ENCODE peak calls at places on chromosomes 2 and 18, in seven cellular contexts. One of them, this sample, is unnamed.

GRCh38 chr2:1618974-1619373 is 125.3 kb downstream of the PXDN start:
- DNase-seq in activated gamma-delta T cell: no peak
- DNase-seq in DMS79: no peak
- DNase-seq in GM23248: no peak
- DNase-seq in GM13976: no peak
- DNase-seq in NCI-H345: no peak
- DNase-seq in lower lobe of right lung: no peak
- DNase-seq in this sample: no peak

GRCh38 chr2:119756837-119757236 is 2.9 kb upstream of the PTPN4 start:
- DNase-seq in activated gamma-delta T cell: no peak
- DNase-seq in DMS79: no peak
- DNase-seq in GM23248: peak; percentile 96
- DNase-seq in GM13976: no peak
- DNase-seq in NCI-H345: no peak
- DNase-seq in lower lobe of right lung: no peak
- DNase-seq in this sample: no peak

GRCh38 chr2:200364142-200364541 is 57.6 kb downstream of the SPATS2L start:
- DNase-seq in activated gamma-delta T cell: no peak
- DNase-seq in DMS79: no peak
- DNase-seq in GM23248: no peak
- DNase-seq in GM13976: no peak
- DNase-seq in NCI-H345: no peak
- DNase-seq in lower lobe of right lung: no peak
- DNase-seq in this sample: no peak

GRCh38 chr2:234957533-234958135 is 5.8 kb downstream of the SH3BP4 start:
- DNase-seq in activated gamma-delta T cell: no peak
- DNase-seq in DMS79: no peak
- DNase-seq in GM23248: peak; percentile 92
- DNase-seq in GM13976: no peak
- DNase-seq in NCI-H345: no peak
- DNase-seq in lower lobe of right lung: peak; percentile 12
- DNase-seq in this sample: no peak

GRCh38 chr18:63907649-63908048 is at the start of gene SERPINB10:
- DNase-seq in activated gamma-delta T cell: no peak
- DNase-seq in DMS79: no peak
- DNase-seq in GM23248: peak; percentile 37
- DNase-seq in GM13976: peak; percentile 26
- DNase-seq in NCI-H345: no peak
- DNase-seq in lower lobe of right lung: no peak
- DNase-seq in this sample: no peak

GRCh38 chr2:144510206-144510991 is 9.5 kb downstream of the ZEB2 start:
- DNase-seq in activated gamma-delta T cell: no peak
- DNase-seq in DMS79: no peak
- DNase-seq in GM23248: peak; percentile 80
- DNase-seq in GM13976: peak; percentile 60
- DNase-seq in NCI-H345: peak; percentile 72
- DNase-seq in lower lobe of right lung: no peak
- DNase-seq in this sample: no peak

GRCh38 chr2:66509326-66509811 is 74.4 kb downstream of the MEIS1 start:
- DNase-seq in activated gamma-delta T cell: no peak
- DNase-seq in DMS79: no peak
- DNase-seq in GM23248: peak; percentile 40
- DNase-seq in GM13976: no peak
- DNase-seq in NCI-H345: no peak
- DNase-seq in lower lobe of right lung: no peak
- DNase-seq in this sample: no peak

GRCh38 chr2:56191617-56192016 is 7.8 kb downstream of the CCDC85A start:
- DNase-seq in activated gamma-delta T cell: no peak
- DNase-seq in DMS79: no peak
- DNase-seq in GM23248: peak; percentile 64
- DNase-seq in GM13976: no peak
- DNase-seq in NCI-H345: peak; percentile 50
- DNase-seq in lower lobe of right lung: no peak
- DNase-seq in this sample: no peak

GRCh38 chr2:150485871-150486538 is 1.5 kb downstream of the RND3 start:
- DNase-seq in activated gamma-delta T cell: peak; percentile 12
- DNase-seq in DMS79: peak; percentile 28
- DNase-seq in GM23248: peak; percentile 92
- DNase-seq in GM13976: peak; percentile 34
- DNase-seq in NCI-H345: peak; percentile 87
- DNase-seq in lower lobe of right lung: peak; percentile 77
- DNase-seq in this sample: no peak

GRCh38 chr18:29821544-29821943 is 1221.0 kb downstream of the DSC3 start:
- DNase-seq in activated gamma-delta T cell: no peak
- DNase-seq in DMS79: no peak
- DNase-seq in GM23248: no peak
- DNase-seq in GM13976: no peak
- DNase-seq in NCI-H345: no peak
- DNase-seq in lower lobe of right lung: no peak
- DNase-seq in this sample: no peak

GRCh38 chr18:63924551-63924950 is 16.8 kb downstream of the SERPINB10 start:
- DNase-seq in activated gamma-delta T cell: no peak
- DNase-seq in DMS79: no peak
- DNase-seq in GM23248: peak; percentile 67
- DNase-seq in GM13976: no peak
- DNase-seq in NCI-H345: no peak
- DNase-seq in lower lobe of right lung: no peak
- DNase-seq in this sample: no peak

GRCh38 chr2:232142049-232142448 is 180.5 kb downstream of the DIS3L2 start:
- DNase-seq in activated gamma-delta T cell: no peak
- DNase-seq in DMS79: peak; percentile 10
- DNase-seq in GM23248: peak; percentile 37
- DNase-seq in GM13976: no peak
- DNase-seq in NCI-H345: peak; percentile 44
- DNase-seq in lower lobe of right lung: no peak
- DNase-seq in this sample: no peak

GRCh38 chr2:240436626-240437180 is 1.2 kb downstream of the GPC1 start:
- DNase-seq in activated gamma-delta T cell: no peak
- DNase-seq in DMS79: no peak
- DNase-seq in GM23248: peak; percentile 62
- DNase-seq in GM13976: no peak
- DNase-seq in NCI-H345: no peak
- DNase-seq in lower lobe of right lung: peak; percentile 51
- DNase-seq in this sample: no peak

GRCh38 chr2:68766378-68766845 is 31.8 kb downstream of the ARHGAP25 start:
- DNase-seq in activated gamma-delta T cell: no peak
- DNase-seq in DMS79: peak; percentile 41
- DNase-seq in GM23248: no peak
- DNase-seq in GM13976: no peak
- DNase-seq in NCI-H345: no peak
- DNase-seq in lower lobe of right lung: peak; percentile 81
- DNase-seq in this sample: peak; percentile 63

GRCh38 chr2:216553841-216554240 is 55.2 kb downstream of the RPL37A start:
- DNase-seq in activated gamma-delta T cell: no peak
- DNase-seq in DMS79: no peak
- DNase-seq in GM23248: no peak
- DNase-seq in GM13976: no peak
- DNase-seq in NCI-H345: no peak
- DNase-seq in lower lobe of right lung: no peak
- DNase-seq in this sample: no peak

GRCh38 chr18:78171954-78172353 is 807.7 kb upstream of the SALL3 start:
- DNase-seq in activated gamma-delta T cell: no peak
- DNase-seq in DMS79: no peak
- DNase-seq in GM23248: no peak
- DNase-seq in GM13976: no peak
- DNase-seq in NCI-H345: no peak
- DNase-seq in lower lobe of right lung: no peak
- DNase-seq in this sample: no peak

GRCh38 chr2:109538551-109538950 is 75.2 kb downstream of the SEPTIN10 start:
- DNase-seq in activated gamma-delta T cell: no peak
- DNase-seq in DMS79: no peak
- DNase-seq in GM23248: no peak
- DNase-seq in GM13976: no peak
- DNase-seq in NCI-H345: no peak
- DNase-seq in lower lobe of right lung: no peak
- DNase-seq in this sample: no peak

GRCh38 chr2:145283131-145283530 is 763.2 kb upstream of the ZEB2 start:
- DNase-seq in activated gamma-delta T cell: no peak
- DNase-seq in DMS79: no peak
- DNase-seq in GM23248: no peak
- DNase-seq in GM13976: no peak
- DNase-seq in NCI-H345: no peak
- DNase-seq in lower lobe of right lung: no peak
- DNase-seq in this sample: no peak

GRCh38 chr2:229084467-229084866 is 186.6 kb downstream of the PID1 start:
- DNase-seq in activated gamma-delta T cell: no peak
- DNase-seq in DMS79: no peak
- DNase-seq in GM23248: peak; percentile 42
- DNase-seq in GM13976: no peak
- DNase-seq in NCI-H345: no peak
- DNase-seq in lower lobe of right lung: no peak
- DNase-seq in this sample: no peak

GRCh38 chr2:237877576-237878307 is 18.3 kb downstream of the RAMP1 start:
- DNase-seq in activated gamma-delta T cell: no peak
- DNase-seq in DMS79: no peak
- DNase-seq in GM23248: no peak
- DNase-seq in GM13976: no peak
- DNase-seq in NCI-H345: no peak
- DNase-seq in lower lobe of right lung: peak; percentile 29
- DNase-seq in this sample: no peak

GRCh38 chr2:148244593-148245292 is 223.9 kb downstream of the MBD5 start:
- DNase-seq in activated gamma-delta T cell: no peak
- DNase-seq in DMS79: no peak
- DNase-seq in GM23248: peak; percentile 87
- DNase-seq in GM13976: no peak
- DNase-seq in NCI-H345: no peak
- DNase-seq in lower lobe of right lung: no peak
- DNase-seq in this sample: no peak

GRCh38 chr2:23901966-23902942 is 24.7 kb downstream of the ATAD2B start:
- DNase-seq in activated gamma-delta T cell: no peak
- DNase-seq in DMS79: no peak
- DNase-seq in GM23248: peak; percentile 85
- DNase-seq in GM13976: no peak
- DNase-seq in NCI-H345: no peak
- DNase-seq in lower lobe of right lung: no peak
- DNase-seq in this sample: no peak

GRCh38 chr18:59047321-59047991 is 92.2 kb upstream of the SEC11C start:
- DNase-seq in activated gamma-delta T cell: no peak
- DNase-seq in DMS79: no peak
- DNase-seq in GM23248: no peak
- DNase-seq in GM13976: no peak
- DNase-seq in NCI-H345: no peak
- DNase-seq in lower lobe of right lung: no peak
- DNase-seq in this sample: no peak

GRCh38 chr18:77118256-77119090 is 14.1 kb downstream of the MBP start:
- DNase-seq in activated gamma-delta T cell: no peak
- DNase-seq in DMS79: no peak
- DNase-seq in GM23248: no peak
- DNase-seq in GM13976: no peak
- DNase-seq in NCI-H345: no peak
- DNase-seq in lower lobe of right lung: no peak
- DNase-seq in this sample: no peak

GRCh38 chr2:54763636-54764291 is 40.3 kb downstream of the EML6 start:
- DNase-seq in activated gamma-delta T cell: no peak
- DNase-seq in DMS79: no peak
- DNase-seq in GM23248: no peak
- DNase-seq in GM13976: no peak
- DNase-seq in NCI-H345: peak; percentile 1
- DNase-seq in lower lobe of right lung: no peak
- DNase-seq in this sample: no peak

GRCh38 chr2:138601438-138602165 is 100.0 kb downstream of the SPOPL start:
- DNase-seq in activated gamma-delta T cell: no peak
- DNase-seq in DMS79: no peak
- DNase-seq in GM23248: no peak
- DNase-seq in GM13976: no peak
- DNase-seq in NCI-H345: no peak
- DNase-seq in lower lobe of right lung: no peak
- DNase-seq in this sample: no peak